ENCODE peak calls at places on chromosome 20, in six cellular contexts. D is Peyer's patch, U is immature natural killer cell, M is kidney tubule cell, A is putamen, N is GF-D8. T is an unnamed sample.
A peak's percentile ranks its signal among the peaks of the same experiment; 100 is the strongest.

GRCh38 chr20:44714701-44715494 is at the start of gene CCN5:
- DNase-seq in A (peak; percentile 58), D (peak; percentile 21), M (peak; percentile 74), U (peak; percentile 25), N (no peak), T (no peak)

GRCh38 chr20:4051413-4052138 is 36.2 kb upstream of the RNF24 start:
- DNase-seq in A (no peak), M (no peak), D (no peak), N (no peak), U (no peak), T (no peak)

GRCh38 chr20:10792291-10792690 is 118.5 kb upstream of the JAG1 start:
- DNase-seq in A (no peak), U (no peak), N (no peak), M (no peak), D (no peak), T (no peak)

GRCh38 chr20:5080384-5080877 is 39.3 kb downstream of the PCNA start:
- DNase-seq in A (peak; percentile 50), N (peak; percentile 96), M (no peak), U (no peak), D (peak; percentile 55), T (peak; percentile 91)

GRCh38 chr20:19384940-19385339 is 172.5 kb downstream of the SLC24A3 start:
- DNase-seq in N (no peak), A (no peak), D (no peak), U (no peak), M (no peak), T (no peak)

GRCh38 chr20:44761423-44761822 is 15.8 kb downstream of the KCNK15 start:
- DNase-seq in U (no peak), A (no peak), D (no peak), M (no peak), N (no peak), T (no peak)

GRCh38 chr20:63411898-63412631 is 50.9 kb upstream of the CHRNA4 start:
- DNase-seq in D (no peak), U (no peak), M (no peak), N (no peak), A (no peak), T (no peak)

GRCh38 chr20:24422361-24422760 is 47.1 kb upstream of the SYNDIG1 start:
- DNase-seq in M (no peak), N (no peak), U (no peak), A (no peak), D (no peak), T (no peak)

GRCh38 chr20:18650224-18650623 is 62.4 kb downstream of the DTD1 start:
- DNase-seq in U (no peak), D (no peak), M (no peak), A (no peak), N (no peak), T (no peak)

T was measured in Kasumi-1.